ENCODE peak calls at places on chromosomes 16 and 17, in eight cellular contexts. H is BJ; F is NCI-H510A; B is A172; D is NAMALWA; Z is ELF-1; C is K562; M is activated CD8-positive, alpha-beta memory T cell treated with anti-CD3 and anti-CD28 coated beads, Interleukin-2, amount 10 ng/mL, durations not matched to agents 7 days and 5 days. W is an unnamed sample.

GRCh38 chr16:50630394-50631020 is 50.6 kb downstream of the SNX20 start:
- DNase-seq in H (no peak), F (no peak), B (no peak), D (no peak), Z (no peak), C (no peak), M (no peak), W (no peak)

GRCh38 chr17:69523252-69523861 is 108.9 kb downstream of the MAP2K6 start:
- DNase-seq in H (no peak), F (peak; percentile 50), B (peak; percentile 53), D (peak; percentile 65), Z (peak; percentile 64), C (peak; percentile 7), M (peak; percentile 44), W (peak; percentile 73)

GRCh38 chr17:38881600-38882191 is 11.8 kb downstream of the LASP1 start:
- DNase-seq in H (no peak), F (no peak), B (no peak), D (peak; percentile 68), Z (no peak), C (peak; percentile 72), M (peak; percentile 82), W (no peak)

GRCh38 chr17:77189148-77189547 is 48.4 kb downstream of the SEC14L1 start:
- DNase-seq in H (no peak), F (no peak), B (no peak), D (no peak), Z (no peak), C (no peak), M (peak; percentile 60), W (peak; percentile 51)

GRCh38 chr17:15298176-15298575 is 33.0 kb upstream of the PMP22 start:
- DNase-seq in H (no peak), F (no peak), B (peak; percentile 68), D (no peak), Z (no peak), C (no peak), M (no peak), W (no peak)

GRCh38 chr17:4247981-4248388 is 15.8 kb downstream of the ANKFY1 start:
- DNase-seq in H (no peak), F (no peak), B (peak; percentile 10), D (no peak), Z (peak; percentile 78), C (no peak), M (no peak), W (no peak)

GRCh38 chr16:55133654-55134053 is 190.3 kb upstream of the IRX6 start:
- DNase-seq in H (no peak), F (no peak), B (no peak), D (no peak), Z (peak; percentile 92), C (no peak), M (no peak), W (no peak)

GRCh38 chr16:89618114-89618999 is 4.9 kb downstream of the DPEP1 start:
- DNase-seq in H (no peak), F (no peak), B (no peak), D (no peak), Z (no peak), C (no peak), M (no peak), W (no peak)

GRCh38 chr17:28407130-28407973 is 1.3 kb upstream of the SLC46A1 start:
- DNase-seq in H (no peak), F (peak; percentile 45), B (no peak), D (no peak), Z (peak; percentile 59), C (no peak), M (no peak), W (peak; percentile 60)